ENCODE peak calls at places on chromosomes 2 and 18, in five cellular contexts. U, N, G, K and A are unnamed samples.

GRCh38 chr2:5660591-5660990 is 31.6 kb upstream of the SOX11 start:
- DNase-seq in U (no peak), N (no peak), G (no peak), K (no peak), A (no peak)

GRCh38 chr18:35658112-35658511 is 76.6 kb downstream of the GALNT1 start:
- DNase-seq in U (no peak), N (no peak), G (no peak), K (no peak), A (no peak)

GRCh38 chr2:43039376-43040080 is 186.9 kb downstream of the ZFP36L2 start:
- DNase-seq in U (no peak), N (no peak), G (no peak), K (peak; percentile 66), A (no peak)

GRCh38 chr18:13797157-13797611 is 26.8 kb upstream of the MC5R start:
- DNase-seq in U (no peak), N (no peak), G (no peak), K (no peak), A (no peak)

GRCh38 chr18:28511421-28511821 is 334.5 kb upstream of the CDH2 start:
- DNase-seq in U (peak; percentile 2), N (no peak), G (no peak), K (no peak), A (no peak)

GRCh38 chr2:167196461-167197252 is 308.4 kb downstream of the XIRP2 start:
- DNase-seq in U (peak; percentile 59), N (no peak), G (no peak), K (no peak), A (no peak)

GRCh38 chr18:35463050-35463449 is 34.7 kb downstream of the INO80C start:
- DNase-seq in U (no peak), N (no peak), G (no peak), K (no peak), A (no peak)

GRCh38 chr2:62501794-62502500 is 4.0 kb downstream of the TMEM17 start:
- DNase-seq in U (peak; percentile 87), N (no peak), G (no peak), K (no peak), A (no peak)

GRCh38 chr18:39350916-39351315 is 1785.3 kb upstream of the CELF4 start:
- DNase-seq in U (no peak), N (no peak), G (no peak), K (no peak), A (no peak)

GRCh38 chr2:221529943-221530652 is 42.0 kb downstream of the EPHA4 start:
- DNase-seq in U (peak; percentile 93), N (no peak), G (peak; percentile 60), K (no peak), A (no peak)

GRCh38 chr2:32810909-32811495 is 135.8 kb upstream of the LTBP1 start:
- DNase-seq in U (no peak), N (no peak), G (no peak), K (no peak), A (no peak)

GRCh38 chr2:7448578-7449264 is 531.5 kb downstream of the RNF144A start:
- DNase-seq in U (no peak), N (no peak), G (no peak), K (no peak), A (no peak)

GRCh38 chr2:7454592-7454991 is 537.4 kb downstream of the RNF144A start:
- DNase-seq in U (no peak), N (no peak), G (no peak), K (no peak), A (no peak)

GRCh38 chr2:7452110-7452851 is 535.1 kb downstream of the RNF144A start:
- DNase-seq in U (no peak), N (no peak), G (no peak), K (no peak), A (no peak)

GRCh38 chr2:7449287-7449686 is 532.1 kb downstream of the RNF144A start:
- DNase-seq in U (no peak), N (no peak), G (no peak), K (no peak), A (no peak)

DNA sequence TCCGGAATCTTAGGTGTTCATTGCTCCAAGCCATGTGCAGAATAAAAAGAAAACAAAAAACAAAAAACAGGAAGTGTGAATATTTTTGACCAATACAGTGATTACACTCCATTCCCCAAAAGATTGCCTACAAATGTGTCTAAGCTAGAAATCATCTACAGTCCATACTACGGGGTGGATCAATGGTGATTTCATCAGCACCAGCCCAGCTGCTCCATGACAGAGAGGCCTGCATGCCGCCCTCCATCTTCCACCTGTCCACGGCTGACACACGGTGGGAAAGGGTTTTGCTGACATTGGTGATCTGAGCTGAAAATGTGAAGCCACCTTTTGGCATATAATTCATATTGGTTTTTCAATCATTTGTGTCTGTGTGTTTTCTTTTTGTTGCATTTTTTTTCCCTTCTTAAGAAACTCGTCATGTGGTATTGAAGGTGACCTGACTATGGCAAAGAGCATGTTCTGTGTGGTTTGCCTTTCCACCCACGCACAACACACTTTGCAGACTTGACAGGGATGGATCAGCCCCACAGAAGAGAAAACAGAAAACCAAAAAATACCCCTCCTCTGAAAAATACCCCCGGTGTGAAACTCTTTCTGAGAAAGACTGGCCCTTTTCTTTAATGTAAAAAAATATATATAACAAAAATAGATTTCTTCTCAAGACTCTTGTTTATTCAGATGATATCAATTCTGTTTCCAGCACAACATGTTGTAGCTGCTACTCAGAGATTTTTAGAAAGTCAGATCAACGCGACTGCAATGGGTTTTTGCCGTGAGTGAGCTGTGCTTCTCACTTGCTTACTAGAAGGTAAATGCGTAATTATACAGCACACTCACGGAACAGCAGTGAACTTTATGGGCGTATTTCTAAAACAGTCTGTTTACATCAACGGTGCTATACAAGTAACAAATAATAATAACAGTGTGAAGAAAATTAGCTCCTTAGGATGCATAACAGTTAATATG is 533.3 kb downstream of the RNF144A start:
- DNase-seq in U (no peak), N (no peak), G (no peak), K (no peak), A (no peak)
- H3K4me3 ChIP-seq in U (no peak overlapping the region), N (no peak overlapping the region), G (no peak overlapping the region), K (no peak overlapping the region), A (no peak overlapping the region)

GRCh38 chr18:69956037-69956436 is 8.4 kb upstream of the CD226 start:
- DNase-seq in U (no peak), N (no peak), G (no peak), K (no peak), A (no peak)

GRCh38 chr18:69954719-69955118 is 7.0 kb upstream of the CD226 start:
- DNase-seq in U (no peak), N (no peak), G (no peak), K (no peak), A (no peak)

GRCh38 chr18:69956655-69957054 is 9.0 kb upstream of the CD226 start:
- DNase-seq in U (no peak), N (no peak), G (no peak), K (no peak), A (no peak)

GRCh38 chr18:69958422-69958821 is 10.7 kb upstream of the CD226 start:
- DNase-seq in U (no peak), N (no peak), G (no peak), K (no peak), A (no peak)

DNA sequence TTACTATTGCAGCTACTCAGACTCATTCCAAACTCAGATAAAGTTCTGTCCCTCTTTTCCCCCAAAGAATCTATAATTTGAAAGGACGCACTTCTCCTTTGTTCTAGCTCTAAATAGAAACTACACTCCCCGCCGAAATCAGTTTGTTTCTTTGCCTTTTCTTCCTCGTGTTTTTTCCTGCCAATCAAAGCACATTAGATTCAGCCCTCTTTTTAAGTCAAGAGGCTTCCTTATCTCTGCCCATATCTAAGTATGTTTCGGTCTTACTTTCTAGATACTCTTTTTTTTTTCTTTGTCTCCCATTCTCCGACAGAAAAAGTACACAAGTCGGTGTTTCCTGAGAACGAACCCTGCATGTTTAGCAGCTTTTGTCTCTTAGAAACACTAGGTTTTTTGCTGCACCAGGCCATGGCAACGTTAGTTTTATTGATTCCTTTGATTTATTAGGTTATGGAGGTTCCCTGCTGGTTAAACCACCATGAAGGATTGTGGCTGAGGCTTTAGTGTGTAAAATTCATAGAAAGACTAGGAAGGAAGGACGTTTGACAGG is 9.5 kb upstream of the CD226 start:
- DNase-seq in U (no peak), N (no peak), G (no peak), K (no peak), A (no peak)
- H3K4me1 ChIP-seq in U (no peaks in the 10 kb centered on the region), N (no peaks in the 10 kb centered on the region), G (no peaks in the 10 kb centered on the region), K (no peaks in the 10 kb centered on the region), A (no peaks in the 10 kb centered on the region)

GRCh38 chr2:563512-563911 is 113.7 kb downstream of the TMEM18 start:
- DNase-seq in U (no peak), N (no peak), G (no peak), K (no peak), A (no peak)
- H3K27me3 ChIP-seq in U (no peaks in the 10 kb centered on the region), N (no peaks in the 10 kb centered on the region), G (no peaks in the 10 kb centered on the region), K (no peaks in the 10 kb centered on the region), A (peaks cover 2% of the 10 kb centered on the region)

GRCh38 chr2:101124684-101125366 is 26.4 kb downstream of the TBC1D8 start:
- DNase-seq in U (peak; percentile 76), N (no peak), G (no peak), K (peak; percentile 87), A (no peak)
- H3K4me3 ChIP-seq in U (no peak overlapping the region), N (no peak overlapping the region), G (no peak overlapping the region), K (no peak overlapping the region), A (no peak overlapping the region)

DNA sequence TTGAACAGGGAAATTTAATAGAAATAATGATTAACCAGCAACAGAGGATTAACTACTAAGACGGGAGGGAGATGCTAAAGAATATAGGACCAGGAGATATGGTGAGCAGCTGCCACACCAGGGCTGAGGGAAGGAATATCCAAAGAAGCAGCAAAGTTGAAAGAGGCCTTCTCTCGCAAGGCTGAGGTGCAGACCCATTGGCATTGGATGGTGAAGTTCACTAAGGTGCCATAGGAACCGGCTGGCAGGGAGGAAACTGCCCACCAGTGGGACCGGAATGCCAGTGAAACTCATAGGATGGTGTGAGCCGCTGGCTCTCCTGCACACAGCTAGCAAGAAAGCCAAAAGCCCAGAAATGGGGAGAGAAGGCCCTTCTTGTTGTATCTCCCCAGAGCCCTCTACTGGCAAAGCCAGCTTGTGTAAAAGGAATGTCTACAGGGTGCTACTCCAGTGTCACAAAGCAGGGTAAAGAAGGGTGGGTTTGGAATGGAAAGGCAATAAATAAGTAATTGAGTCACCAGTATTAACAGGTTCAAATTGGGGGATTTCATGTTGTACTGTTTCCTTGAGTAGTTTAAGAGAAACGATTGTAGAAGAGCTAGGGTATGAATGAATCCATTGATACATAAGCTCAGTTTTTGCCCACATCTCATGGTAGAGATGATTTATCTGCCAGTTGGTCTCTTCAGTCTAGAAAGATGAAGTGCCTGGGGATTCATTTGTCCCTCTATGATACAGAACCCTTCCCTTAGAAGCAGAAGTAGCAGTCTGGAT is 36.0 kb downstream of the FARP2 start:
- DNase-seq in U (peak; percentile 20), N (no peak), G (no peak), K (no peak), A (peak; percentile 32)
- H3K4me1 ChIP-seq in U (peaks cover 2% of the 10 kb centered on the region), N (peaks cover 10% of the 10 kb centered on the region), G (no peaks in the 10 kb centered on the region), K (no peaks in the 10 kb centered on the region), A (peaks cover 10% of the 10 kb centered on the region)

DNA sequence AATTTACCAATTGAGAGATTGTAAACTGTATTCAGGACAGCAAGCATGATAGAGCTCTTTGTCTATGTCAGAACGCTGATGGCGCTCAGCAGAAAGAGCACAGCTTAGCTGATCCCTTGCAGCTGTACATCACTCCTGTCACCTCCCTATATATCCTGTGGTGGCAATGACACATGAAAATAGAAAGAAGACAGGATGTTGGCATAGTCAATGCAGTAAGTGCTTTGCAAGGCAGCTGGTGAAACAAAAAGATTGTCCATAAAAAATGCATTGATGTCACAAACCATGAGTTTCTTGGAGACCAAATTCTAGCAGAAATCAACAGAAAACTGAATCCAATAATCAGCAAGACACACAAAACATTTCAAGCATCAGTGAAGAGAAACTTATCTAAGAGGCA is 221.5 kb downstream of the RIT2 start:
- DNase-seq in U (no peak), N (no peak), G (no peak), K (no peak), A (no peak)
- H3K27me3 ChIP-seq in U (no peaks in the 10 kb centered on the region), N (no peaks in the 10 kb centered on the region), G (no peaks in the 10 kb centered on the region), K (no peaks in the 10 kb centered on the region), A (no peaks in the 10 kb centered on the region)